ENCODE peak calls at places on chromosomes 1 and 21, in seven cellular contexts. Z is activated naive CD4-positive, alpha-beta T cell; D is NCI-H2081; M is HTR-8/SVneo; L is NCI-H1092; I is A549; R is activated CD4-positive, CD25-positive, alpha-beta regulatory T cell. N is an unnamed sample.

GRCh38 chr21:45265721-45266517 is 21.8 kb downstream of the POFUT2 start:
- DNase-seq in Z (no peak), L (no peak), M (no peak), I (no peak), R (no peak), D (no peak), N (no peak)

GRCh38 chr1:167157101-167157500 is 63.2 kb downstream of the STYXL2 start:
- DNase-seq in L (no peak), I (no peak), R (no peak), Z (no peak), M (no peak), D (no peak), N (no peak)

GRCh38 chr21:15138475-15138874 is 73.7 kb upstream of the NRIP1 start:
- DNase-seq in D (peak; percentile 13), I (no peak), M (no peak), R (no peak), Z (no peak), L (peak; percentile 18), N (no peak)

GRCh38 chr1:232440325-232441059 is 189.4 kb downstream of the SIPA1L2 start:
- DNase-seq in M (no peak), D (no peak), Z (no peak), R (no peak), I (no peak), L (no peak), N (no peak)

GRCh38 chr1:217027403-217028080 is 304.3 kb upstream of the ESRRG start:
- DNase-seq in M (no peak), L (no peak), Z (no peak), D (no peak), I (no peak), R (no peak), N (no peak)

GRCh38 chr1:157193702-157194391 is 55.7 kb upstream of the ETV3 start:
- DNase-seq in L (peak; percentile 35), D (peak; percentile 77), R (no peak), I (peak; percentile 67), M (peak; percentile 56), Z (peak; percentile 21), N (peak; percentile 75)

GRCh38 chr1:39258146-39258924 is 53.8 kb downstream of the MACF1 start:
- DNase-seq in L (peak; percentile 65), D (peak; percentile 57), M (peak; percentile 80), R (peak; percentile 20), I (peak; percentile 64), Z (peak; percentile 27), N (peak; percentile 85)

GRCh38 chr1:168465942-168466702 is 77.7 kb downstream of the XCL2 start:
- DNase-seq in M (peak; percentile 36), I (no peak), D (peak; percentile 90), L (peak; percentile 64), R (no peak), Z (no peak), N (peak; percentile 44)

GRCh38 chr1:2214541-2215241 is 13.4 kb upstream of the SKI start:
- DNase-seq in I (no peak), L (no peak), D (no peak), M (no peak), Z (no peak), R (no peak), N (no peak)

GRCh38 chr21:38921511-38922215 is 115.9 kb downstream of the ETS2 start:
- DNase-seq in M (no peak), D (no peak), R (no peak), L (no peak), Z (no peak), I (no peak), N (no peak)

GRCh38 chr1:93448292-93448982 is 519 bp downstream of the FNBP1L start:
- DNase-seq in Z (no peak), I (peak; percentile 27), R (no peak), L (peak; percentile 35), D (peak; percentile 37), M (peak; percentile 29), N (peak; percentile 58)